ENCODE peak calls at places on chromosomes 1 and 21, in six cellular contexts. N, V, U, R, T and W are unnamed samples. For H3K27me3, the result is how much of the 10 kb centered on the place peaks cover.

GRCh38 chr21:45594721-45595489 is 48.6 kb upstream of the PCBP3 start:
- DNase-seq in R (no peak), T (no peak), V (peak), N (no peak), U (no peak), W (no peak)

GRCh38 chr1:53593758-53594380 is 134.7 kb downstream of the DMRTB1 start:
- DNase-seq in V (peak), R (peak), T (peak), N (peak), U (peak), W (no peak)

GRCh38 chr1:58852731-58853485 is 69.1 kb upstream of the JUN start:
- DNase-seq in R (no peak), N (no peak), T (no peak), V (no peak), U (no peak), W (no peak)

GRCh38 chr1:240468616-240469015 is 143.3 kb downstream of the GREM2 start:
- DNase-seq in V (no peak), R (no peak), N (no peak), T (no peak), U (no peak), W (no peak)

GRCh38 chr1:238619652-238620051 is 728.9 kb upstream of the ZP4 start:
- DNase-seq in N (no peak), T (no peak), R (no peak), V (no peak), U (no peak), W (no peak)

GRCh38 chr1:193111641-193112090 is 6.5 kb upstream of the GLRX2 start:
- DNase-seq in N (no peak), U (peak), V (peak), T (no peak), R (no peak), W (no peak)

GRCh38 chr21:36349315-36349714 is 29.3 kb downstream of the MORC3 start:
- DNase-seq in T (no peak), R (no peak), U (no peak), V (no peak), N (no peak), W (no peak)

GRCh38 chr1:44616991-44617702 is 57.1 kb downstream of the TMEM53 start:
- DNase-seq in V (no peak), R (no peak), T (peak), U (no peak), N (no peak), W (no peak)

GRCh38 chr1:38129473-38129872 is 82.9 kb upstream of the POU3F1 start:
- DNase-seq in N (no peak), V (no peak), U (no peak), T (peak), R (no peak), W (no peak)

GRCh38 chr1:47592296-47592975 is 154.6 kb downstream of the FOXD2 start:
- DNase-seq in R (no peak), V (no peak), T (no peak), U (no peak), N (no peak), W (no peak)

GRCh38 chr1:204320413-204320812 is 39.3 kb downstream of the PLEKHA6 start:
- DNase-seq in U (no peak), N (no peak), V (no peak), R (peak), T (no peak), W (no peak)

GRCh38 chr1:162822391-162823200 is 32.1 kb downstream of the HSD17B7 start:
- DNase-seq in N (peak), R (no peak), V (no peak), T (peak), U (peak), W (peak)

GRCh38 chr1:51957618-51958017 is 32.9 kb downstream of the RAB3B start:
- DNase-seq in R (no peak), V (no peak), T (no peak), U (no peak), N (no peak), W (no peak)

GRCh38 chr21:45590246-45590725 is 48.0 kb upstream of the SLC19A1 start:
- DNase-seq in V (peak), U (peak), N (peak), R (peak), T (peak), W (peak)

GRCh38 chr1:5312870-5313269 is 658.5 kb downstream of the AJAP1 start:
- DNase-seq in N (no peak), T (no peak), U (no peak), V (no peak), R (no peak), W (no peak)

GRCh38 chr1:182351790-182352364 is 39.7 kb downstream of the GLUL start:
- DNase-seq in N (no peak), U (no peak), T (no peak), V (no peak), R (no peak), W (no peak)

GRCh38 chr1:29525941-29526340 is 289.6 kb downstream of the PTPRU start:
- DNase-seq in N (no peak), T (no peak), U (peak), R (no peak), V (peak), W (no peak)

GRCh38 chr1:219058891-219059820 is 114.5 kb upstream of the LYPLAL1 start:
- DNase-seq in R (no peak), T (no peak), U (no peak), N (peak), V (no peak), W (no peak)

DNA sequence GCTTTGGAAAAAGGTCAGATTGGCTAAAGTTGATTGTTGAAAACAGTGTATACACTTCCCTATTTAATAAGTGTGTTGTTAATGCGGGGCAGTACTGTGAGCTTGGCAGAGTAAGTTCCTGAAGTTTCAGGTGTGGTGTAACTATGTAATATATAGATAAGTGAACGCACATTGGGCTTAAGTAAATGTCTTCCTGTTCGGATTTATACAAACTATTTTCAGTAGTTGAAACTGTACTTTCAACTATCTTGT is 854 bp downstream of the ZBTB37 start:
- DNase-seq in N (no peak), U (no peak), R (no peak), T (no peak), V (no peak), W (no peak)
- H3K27me3 ChIP-seq in N (under half), U (under half), R (under half), T (under half), V (under half), W (under half)

GRCh38 chr1:234531181-234532132 is 52.5 kb upstream of the TARBP1 start:
- DNase-seq in N (peak), R (no peak), V (peak), T (peak), U (peak), W (peak)
- TF ChIP-seq POLR2A in N (no peak), R (no peak), V (peak), T (no peak), U (no peak), W (no peak)

DNA sequence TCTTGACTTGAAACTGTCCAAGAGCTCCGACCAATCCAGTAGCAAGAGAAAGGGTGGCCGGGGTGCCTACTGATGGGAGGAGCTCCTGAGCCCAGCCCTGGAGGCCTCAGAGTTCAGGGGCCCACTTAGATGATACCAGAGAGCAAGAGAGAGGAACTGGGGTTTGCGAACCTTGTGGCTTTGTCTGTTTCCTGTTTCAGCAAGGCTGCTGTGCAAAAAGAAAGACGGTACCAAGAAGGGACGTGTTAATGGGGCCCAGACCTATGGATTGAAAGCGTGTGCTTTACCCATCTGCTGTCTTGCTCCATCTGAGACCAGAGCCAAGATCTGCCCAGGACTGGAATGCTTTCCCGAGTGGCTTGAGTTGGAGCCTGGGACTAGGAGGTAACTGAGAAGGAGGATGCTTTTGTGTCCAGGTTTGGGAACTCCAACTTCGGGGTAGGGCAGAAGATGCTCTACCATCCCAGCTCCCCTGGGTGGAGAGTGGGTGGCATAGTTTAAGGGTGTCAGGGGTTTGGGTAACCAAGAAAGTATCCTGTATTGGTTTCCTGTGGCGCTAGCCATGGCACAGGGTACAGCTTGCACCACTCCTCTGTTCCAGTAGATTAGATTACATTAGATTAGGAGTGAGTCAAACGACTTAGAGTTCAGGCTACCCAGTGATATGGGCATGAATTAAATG is at the start of gene TRAF3IP3:
- DNase-seq in V (no peak), R (no peak), T (no peak), N (no peak), U (peak), W (no peak)
- TF ChIP-seq POLR2AphosphoS5 in V (no peak), R (no peak), T (no peak), N (no peak), U (no peak), W (no peak)

DNA sequence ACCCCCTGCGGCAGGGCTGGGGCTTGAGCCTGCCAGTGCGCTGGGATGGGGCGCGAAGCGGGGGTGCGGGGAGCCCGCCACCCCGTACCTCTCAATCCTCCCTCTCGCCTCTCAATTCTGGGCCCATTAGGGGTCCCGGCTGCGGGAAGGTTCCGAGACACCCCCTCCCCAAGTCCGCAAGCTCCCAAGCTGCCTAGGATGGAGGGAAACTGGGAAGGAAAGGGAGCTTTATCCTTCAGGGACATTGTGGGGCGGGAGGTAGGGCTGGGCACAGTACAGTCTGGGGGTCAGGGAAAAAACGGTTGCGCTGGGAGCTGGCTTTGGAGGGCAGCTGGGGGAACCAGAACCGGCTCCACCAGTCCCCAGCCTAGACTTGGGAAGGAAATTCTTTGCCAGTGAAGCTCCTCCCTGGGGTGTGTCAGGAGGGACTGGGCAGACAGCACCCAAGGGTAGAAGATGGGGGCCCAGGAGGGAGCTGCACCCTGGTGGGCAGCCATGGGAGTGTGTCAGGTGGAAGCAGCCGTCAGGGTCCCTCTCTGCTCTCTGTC is 904 bp downstream of the GJB3 start:
- DNase-seq in U (peak), N (no peak), T (no peak), V (peak), R (no peak), W (no peak)
- H3K27me3 ChIP-seq in U (under half), N (under half), T (under half), V (under half), R (half or more), W (under half)

GRCh38 chr1:156075775-156076204 is 6.5 kb downstream of the MEX3A start:
- DNase-seq in T (no peak), R (no peak), V (no peak), U (no peak), N (no peak), W (no peak)
- TF ChIP-seq POLR2A in T (peak), R (no peak), V (no peak), U (no peak), N (no peak), W (no peak)

GRCh38 chr1:17816511-17816910 is 61.4 kb downstream of the ACTL8 start:
- DNase-seq in T (no peak), R (no peak), N (no peak), U (no peak), V (no peak), W (no peak)
- TF ChIP-seq POLR2AphosphoS5 in T (no peak), R (no peak), N (no peak), U (no peak), V (no peak), W (no peak)

GRCh38 chr1:6418668-6419396 is 887 bp downstream of the HES2 start:
- DNase-seq in R (no peak), T (no peak), U (no peak), V (no peak), N (no peak), W (no peak)
- H3K27me3 ChIP-seq in R (half or more), T (half or more), U (under half), V (half or more), N (under half), W (under half)

DNA sequence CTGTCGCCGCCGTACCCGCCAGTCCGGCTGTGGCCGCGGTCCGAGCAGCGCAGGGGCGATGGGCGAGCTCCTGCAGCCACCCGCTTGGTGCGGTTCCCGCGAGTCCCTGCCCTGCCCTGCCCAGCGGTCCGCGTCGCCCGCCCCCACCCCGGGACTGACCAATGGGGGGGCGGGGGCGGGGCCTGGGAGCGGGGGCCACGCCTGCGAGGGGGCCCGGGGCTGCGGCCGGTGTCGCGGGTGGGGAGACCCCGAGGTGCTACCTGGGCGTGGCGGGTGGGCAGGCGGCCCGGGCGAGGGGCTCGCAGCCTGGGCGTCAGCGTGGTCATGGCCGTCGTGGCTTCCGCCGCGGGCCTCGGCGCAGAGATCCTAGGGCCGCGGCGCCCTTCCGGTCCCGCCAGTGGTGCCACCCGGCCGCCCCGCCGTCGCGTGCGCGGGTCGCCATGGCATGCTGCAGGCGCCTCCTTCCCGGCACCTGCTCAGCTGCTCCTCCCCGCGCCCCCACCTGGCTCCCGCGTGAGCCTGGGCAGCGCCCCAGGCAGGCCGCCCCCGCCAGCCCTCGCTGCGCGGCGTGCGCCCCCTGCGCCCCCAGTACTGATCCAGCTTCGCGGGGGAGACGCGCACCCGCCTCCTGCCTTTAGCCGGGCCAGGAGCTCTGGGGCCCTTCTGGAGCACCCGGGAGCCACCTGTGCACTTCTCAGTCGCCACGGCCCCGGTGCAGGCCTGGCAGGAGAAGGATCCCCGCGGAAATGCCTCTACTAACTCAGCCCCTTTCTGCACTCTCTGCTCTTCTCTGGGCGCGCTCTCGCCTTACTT is at the start of gene BMP8B:
- DNase-seq in V (no peak), R (peak), U (peak), T (peak), N (no peak), W (peak)
- TF ChIP-seq POLR2A in V (no peak), R (no peak), U (no peak), T (no peak), N (no peak), W (no peak)

DNA sequence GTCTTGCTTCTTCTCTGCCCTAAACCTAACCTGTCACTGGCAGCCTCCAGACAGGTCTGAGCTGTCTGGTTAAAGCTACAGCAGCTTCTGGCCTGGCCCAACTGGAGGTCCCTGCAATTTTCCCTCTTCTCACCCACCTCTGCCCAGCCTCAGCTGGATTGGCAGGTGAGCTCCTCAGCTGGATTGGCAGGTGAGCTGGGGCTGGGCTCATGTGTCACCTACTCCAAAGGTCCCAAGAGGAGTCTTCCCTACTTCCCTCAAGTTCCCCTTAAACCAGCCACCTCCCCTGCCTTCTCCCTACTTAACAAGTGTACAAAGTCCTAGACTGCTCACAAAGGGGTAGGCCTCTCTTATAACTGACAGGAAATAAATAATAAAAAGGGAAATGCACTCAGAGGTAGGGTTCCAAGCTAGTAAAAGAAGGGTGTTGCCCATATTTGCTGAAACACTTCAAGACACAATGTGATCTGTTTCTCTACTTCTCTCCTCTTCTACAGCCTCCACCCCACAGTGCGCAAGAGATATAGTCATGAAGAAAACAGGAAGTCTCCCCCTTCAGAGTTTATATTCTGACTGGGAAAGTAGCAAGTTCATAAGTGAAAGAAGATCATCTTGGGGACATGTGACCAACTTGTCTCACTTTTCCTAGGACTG is at the start of gene GPA33:
- DNase-seq in V (no peak), R (no peak), T (no peak), U (no peak), N (no peak), W (no peak)
- TF ChIP-seq POLR2AphosphoS5 in V (no peak), R (no peak), T (no peak), U (no peak), N (no peak), W (no peak)

DNA sequence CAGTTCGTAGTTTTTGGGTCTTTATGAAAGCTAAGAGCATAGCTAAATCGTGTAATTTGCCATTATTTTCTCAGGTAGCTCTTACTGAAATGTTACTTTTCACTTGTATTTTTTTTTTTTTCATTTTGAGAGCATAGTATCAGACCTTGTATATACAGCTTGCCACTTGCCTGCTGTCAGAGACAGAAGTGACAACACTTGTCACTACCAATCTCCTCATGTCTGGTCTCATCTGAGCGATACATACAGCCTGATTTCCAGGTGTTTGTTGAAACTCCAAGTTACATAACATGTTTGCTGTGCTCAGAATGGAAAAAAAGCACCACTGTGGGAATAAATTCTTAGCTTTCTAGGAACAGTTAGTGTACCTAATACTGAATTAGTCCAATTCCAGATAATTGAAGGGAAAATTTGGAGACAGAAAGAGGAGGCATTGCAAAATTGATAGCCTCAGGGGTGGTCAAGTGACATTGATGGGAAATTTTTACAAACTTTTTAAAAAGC is 621.4 kb upstream of the PKN2 start:
- DNase-seq in U (no peak), N (no peak), V (no peak), T (no peak), R (no peak), W (no peak)
- H3K27me3 ChIP-seq in U (under half), N (under half), V (under half), T (under half), R (under half), W (under half)